ENCODE peak calls at places on chromosomes 6 and 20, in nine cellular contexts. D is HuH-7.5; E is SJCRH30; I is D341Med; L is sigmoid colon; Z is adipocyte; Q is anterior cingulate cortex; Y is NCI-H345; U is activated naive CD8-positive, alpha-beta T cell treated with anti-CD3 and anti-CD28 coated beads, Interleukin-2, amount 50 U/mL, for 24 hours. K is an unnamed sample.

GRCh38 chr6:32432050-32432450 is 7.6 kb upstream of the HLA-DRA start:
- DNase-seq in E (no peak), Y (no peak), L (no peak), D (no peak), U (no peak), Q (no peak), Z (peak; percentile 67), I (no peak), K (peak; percentile 33)

GRCh38 chr6:86357877-86358276 is 579.5 kb upstream of the HTR1E start:
- DNase-seq in E (no peak), U (no peak), L (no peak), Q (no peak), D (no peak), I (no peak), Y (no peak), Z (no peak), K (no peak)

GRCh38 chr6:37354526-37355384 is 972 bp downstream of the RNF8 start:
- DNase-seq in I (peak; percentile 60), D (peak; percentile 23), Q (no peak), E (peak; percentile 46), Y (peak; percentile 13), U (peak; percentile 36), L (peak; percentile 62), Z (peak; percentile 73), K (peak; percentile 48)

GRCh38 chr20:341682-342081 is 5.2 kb upstream of the NRSN2 start:
- DNase-seq in L (no peak), Q (no peak), Z (peak; percentile 36), Y (no peak), E (peak; percentile 38), U (peak; percentile 33), I (no peak), D (no peak), K (no peak)

GRCh38 chr6:158668707-158669103 is 18.9 kb downstream of the SYTL3 start:
- DNase-seq in I (no peak), U (no peak), E (no peak), Z (no peak), Q (no peak), D (no peak), L (no peak), Y (no peak), K (no peak)

GRCh38 chr6:54426995-54427394 is 118.8 kb downstream of the TINAG start:
- DNase-seq in Z (no peak), E (no peak), L (no peak), Y (no peak), D (no peak), U (no peak), Q (no peak), I (no peak), K (no peak)

GRCh38 chr20:47024461-47024937 is 129.9 kb downstream of the EYA2 start:
- DNase-seq in U (no peak), Y (no peak), D (no peak), E (peak; percentile 40), L (no peak), Q (no peak), I (no peak), Z (peak; percentile 91), K (no peak)

GRCh38 chr6:142838821-142839685 is 105.9 kb downstream of the HIVEP2 start:
- DNase-seq in U (no peak), L (no peak), I (no peak), Y (no peak), D (no peak), E (no peak), Q (no peak), Z (no peak), K (no peak)

GRCh38 chr6:152127429-152128165 is 320.1 kb downstream of the ESR1 start:
- DNase-seq in D (no peak), I (no peak), Q (no peak), U (no peak), Y (no peak), E (no peak), Z (no peak), L (no peak), K (no peak)

GRCh38 chr20:9344080-9344920 is 170.1 kb upstream of the LAMP5 start:
- DNase-seq in U (no peak), Q (no peak), E (peak; percentile 4), Z (no peak), I (no peak), Y (no peak), L (peak; percentile 70), D (no peak), K (no peak)

GRCh38 chr6:106509420-106510089 is 119.7 kb downstream of the RTN4IP1 start:
- DNase-seq in D (no peak), E (no peak), Z (no peak), Q (no peak), L (peak; percentile 63), I (no peak), Y (no peak), U (peak; percentile 50), K (peak; percentile 70)

GRCh38 chr6:29696147-29697129 is 15.5 kb upstream of the ZFP57 start:
- DNase-seq in Y (peak; percentile 25), L (no peak), E (no peak), Z (peak; percentile 47), Q (no peak), U (no peak), I (no peak), D (no peak), K (no peak)

GRCh38 chr6:33634203-33634727 is 13.1 kb downstream of the ITPR3 start:
- DNase-seq in L (no peak), U (no peak), Z (peak; percentile 33), E (no peak), Q (no peak), Y (peak; percentile 35), I (no peak), D (peak; percentile 63), K (no peak)

GRCh38 chr6:53527249-53527765 is 17.6 kb downstream of the GCLC start:
- DNase-seq in E (no peak), U (no peak), L (no peak), I (no peak), Y (peak; percentile 48), Z (no peak), Q (no peak), D (no peak), K (no peak)

GRCh38 chr20:9408422-9409300 is 105.7 kb upstream of the LAMP5 start:
- DNase-seq in I (no peak), U (no peak), E (no peak), D (no peak), L (no peak), Z (peak; percentile 57), Y (no peak), Q (no peak), K (no peak)

GRCh38 chr6:28807682-28808280 is 116.0 kb downstream of the TRIM27 start:
- DNase-seq in D (no peak), E (peak; percentile 45), L (no peak), I (peak; percentile 37), Q (no peak), Y (no peak), Z (peak; percentile 70), U (peak; percentile 59), K (no peak)

GRCh38 chr6:134454794-134455193 is 136.9 kb upstream of the SGK1 start:
- DNase-seq in U (no peak), E (no peak), Z (no peak), Y (no peak), I (no peak), Q (no peak), D (no peak), L (no peak), K (no peak)

GRCh38 chr6:89680551-89680950 is 42.0 kb upstream of the LYRM2 start:
- DNase-seq in I (no peak), Y (no peak), U (no peak), E (no peak), Z (no peak), Q (no peak), L (no peak), D (no peak), K (no peak)

GRCh38 chr20:61482425-61482887 is 230.4 kb downstream of the CDH4 start:
- DNase-seq in E (no peak), L (no peak), I (no peak), Z (no peak), U (no peak), Y (no peak), D (no peak), Q (no peak), K (no peak)

GRCh38 chr20:50295345-50295744 is 104.7 kb downstream of the CEBPB start:
- DNase-seq in Q (no peak), Z (no peak), D (no peak), U (no peak), L (no peak), E (no peak), I (no peak), Y (no peak), K (no peak)

K was measured in germinal center.